ENCODE peak calls at places on chromosomes 6 and 20, in eight cellular contexts. One of them, this sample, is unnamed. For H3K27me3, the result is how much of the 10 kb centered on the place peaks cover.

GRCh38 chr6:136643850-136644596 is 93.8 kb upstream of the MAP7 start:
- ATAC-seq in GM23338: peak
- ATAC-seq in HepG2: peak
- ATAC-seq in upper lobe of left lung: peak
- ATAC-seq in Panc1: peak
- ATAC-seq in GM12878: peak
- ATAC-seq in K562: peak
- ATAC-seq in HCT116: peak
- ATAC-seq in this sample: peak

GRCh38 chr6:36489426-36489825 is 46.6 kb downstream of the KCTD20 start:
- ATAC-seq in GM23338: peak
- ATAC-seq in HepG2: no peak
- ATAC-seq in upper lobe of left lung: no peak
- ATAC-seq in Panc1: no peak
- ATAC-seq in GM12878: no peak
- ATAC-seq in K562: no peak
- ATAC-seq in HCT116: no peak
- ATAC-seq in this sample: no peak

GRCh38 chr20:37405351-37405897 is 59.5 kb downstream of the SRC start:
- ATAC-seq in GM23338: no peak
- ATAC-seq in HepG2: no peak
- ATAC-seq in upper lobe of left lung: no peak
- ATAC-seq in Panc1: no peak
- ATAC-seq in GM12878: no peak
- ATAC-seq in K562: no peak
- ATAC-seq in HCT116: no peak
- ATAC-seq in this sample: no peak

GRCh38 chr20:49330701-49331614 is 53.1 kb upstream of the ZNFX1 start:
- ATAC-seq in GM23338: no peak
- ATAC-seq in HepG2: no peak
- ATAC-seq in upper lobe of left lung: no peak
- ATAC-seq in Panc1: no peak
- ATAC-seq in GM12878: no peak
- ATAC-seq in K562: no peak
- ATAC-seq in HCT116: no peak
- ATAC-seq in this sample: no peak

GRCh38 chr6:24284006-24284405 is 73.9 kb downstream of the DCDC2 start:
- ATAC-seq in GM23338: no peak
- ATAC-seq in HepG2: peak
- ATAC-seq in upper lobe of left lung: no peak
- ATAC-seq in Panc1: no peak
- ATAC-seq in GM12878: no peak
- ATAC-seq in K562: peak
- ATAC-seq in HCT116: no peak
- ATAC-seq in this sample: no peak

GRCh38 chr20:33415948-33416347 is 14.6 kb upstream of the CDK5RAP1 start:
- ATAC-seq in GM23338: peak
- ATAC-seq in HepG2: peak
- ATAC-seq in upper lobe of left lung: no peak
- ATAC-seq in Panc1: no peak
- ATAC-seq in GM12878: peak
- ATAC-seq in K562: peak
- ATAC-seq in HCT116: peak
- ATAC-seq in this sample: no peak

GRCh38 chr6:16787128-16787685 is 25.9 kb upstream of the ATXN1 start:
- ATAC-seq in GM23338: no peak
- ATAC-seq in HepG2: no peak
- ATAC-seq in upper lobe of left lung: no peak
- ATAC-seq in Panc1: no peak
- ATAC-seq in GM12878: no peak
- ATAC-seq in K562: no peak
- ATAC-seq in HCT116: no peak
- ATAC-seq in this sample: no peak

GRCh38 chr6:6749791-6750434 is 161.4 kb downstream of the LY86 start:
- ATAC-seq in GM23338: peak
- ATAC-seq in HepG2: peak
- ATAC-seq in upper lobe of left lung: peak
- ATAC-seq in Panc1: peak
- ATAC-seq in GM12878: peak
- ATAC-seq in K562: peak
- ATAC-seq in HCT116: peak
- ATAC-seq in this sample: peak

GRCh38 chr20:44615169-44615791 is 32.9 kb downstream of the PKIG start:
- ATAC-seq in GM23338: peak
- ATAC-seq in HepG2: no peak
- ATAC-seq in upper lobe of left lung: no peak
- ATAC-seq in Panc1: no peak
- ATAC-seq in GM12878: peak
- ATAC-seq in K562: no peak
- ATAC-seq in HCT116: no peak
- ATAC-seq in this sample: peak

GRCh38 chr6:157302761-157303160 is 20.6 kb downstream of the TMEM242 start:
- ATAC-seq in GM23338: no peak
- ATAC-seq in HepG2: no peak
- ATAC-seq in upper lobe of left lung: no peak
- ATAC-seq in Panc1: no peak
- ATAC-seq in GM12878: no peak
- ATAC-seq in K562: no peak
- ATAC-seq in HCT116: no peak
- ATAC-seq in this sample: no peak

GRCh38 chr6:126716826-126717514 is 377.1 kb downstream of the CENPW start:
- ATAC-seq in GM23338: peak
- ATAC-seq in HepG2: no peak
- ATAC-seq in upper lobe of left lung: peak
- ATAC-seq in Panc1: no peak
- ATAC-seq in GM12878: no peak
- ATAC-seq in K562: no peak
- ATAC-seq in HCT116: peak
- ATAC-seq in this sample: no peak

GRCh38 chr20:37538003-37538402 is 10.3 kb upstream of the BLCAP start:
- ATAC-seq in GM23338: no peak
- ATAC-seq in HepG2: peak
- ATAC-seq in upper lobe of left lung: no peak
- ATAC-seq in Panc1: no peak
- ATAC-seq in GM12878: no peak
- ATAC-seq in K562: no peak
- ATAC-seq in HCT116: no peak
- ATAC-seq in this sample: no peak

GRCh38 chr20:25053207-25054132 is 4.5 kb downstream of the ACSS1 start:
- ATAC-seq in GM23338: no peak
- ATAC-seq in HepG2: no peak
- ATAC-seq in upper lobe of left lung: no peak
- ATAC-seq in Panc1: no peak
- ATAC-seq in GM12878: no peak
- ATAC-seq in K562: no peak
- ATAC-seq in HCT116: no peak
- ATAC-seq in this sample: peak

DNA sequence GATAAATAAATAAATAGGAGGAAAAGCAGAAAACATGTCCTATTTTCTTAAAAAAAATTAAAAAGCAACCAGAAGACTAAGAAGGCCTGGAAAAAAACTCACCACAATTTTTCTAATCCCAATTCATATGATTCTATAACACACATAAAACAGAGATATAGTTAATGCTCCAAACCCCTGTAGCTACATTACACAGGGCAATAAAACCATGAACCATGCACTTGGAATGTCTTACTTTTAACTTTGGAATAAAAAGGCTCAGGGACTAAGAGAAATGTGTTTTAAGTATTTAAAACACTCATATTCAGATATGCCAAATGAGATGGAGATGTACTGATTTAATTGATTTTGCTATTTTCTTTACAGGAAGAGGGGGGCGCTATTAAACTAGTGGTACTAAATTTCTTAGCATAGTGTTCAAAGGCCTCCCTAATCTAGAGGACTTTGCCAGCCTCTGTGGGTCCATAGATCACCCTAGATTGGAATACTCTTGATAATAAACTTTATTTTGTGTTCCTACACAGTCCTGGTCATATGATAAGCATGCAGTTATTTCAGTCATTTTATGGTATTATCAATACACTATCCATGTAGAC is 30.3 kb upstream of the GCM1 start:
- ATAC-seq in GM23338: no peak
- ATAC-seq in HepG2: no peak
- ATAC-seq in upper lobe of left lung: no peak
- ATAC-seq in Panc1: no peak
- ATAC-seq in GM12878: no peak
- ATAC-seq in K562: no peak
- ATAC-seq in HCT116: no peak
- ATAC-seq in this sample: no peak
- TF ChIP-seq CTCF in GM23338: peak
- TF ChIP-seq CTCF in HepG2: peak
- TF ChIP-seq CTCF in upper lobe of left lung: no peak
- TF ChIP-seq CTCF in Panc1: no peak
- TF ChIP-seq CTCF in GM12878: no peak
- TF ChIP-seq CTCF in K562: no peak
- TF ChIP-seq CTCF in HCT116: no peak
- TF ChIP-seq CTCF in this sample: no peak

GRCh38 chr20:22462975-22463914 is 121.1 kb downstream of the FOXA2 start:
- ATAC-seq in GM23338: peak
- ATAC-seq in HepG2: no peak
- ATAC-seq in upper lobe of left lung: no peak
- ATAC-seq in Panc1: no peak
- ATAC-seq in GM12878: no peak
- ATAC-seq in K562: no peak
- ATAC-seq in HCT116: no peak
- ATAC-seq in this sample: no peak
- TF ChIP-seq POLR2AphosphoS5 in GM23338: no peak
- TF ChIP-seq POLR2AphosphoS5 in HepG2: no peak
- TF ChIP-seq POLR2AphosphoS5 in upper lobe of left lung: no peak
- TF ChIP-seq POLR2AphosphoS5 in Panc1: no peak
- TF ChIP-seq POLR2AphosphoS5 in GM12878: no peak
- TF ChIP-seq POLR2AphosphoS5 in K562: no peak
- TF ChIP-seq POLR2AphosphoS5 in HCT116: no peak
- TF ChIP-seq POLR2AphosphoS5 in this sample: no peak

DNA sequence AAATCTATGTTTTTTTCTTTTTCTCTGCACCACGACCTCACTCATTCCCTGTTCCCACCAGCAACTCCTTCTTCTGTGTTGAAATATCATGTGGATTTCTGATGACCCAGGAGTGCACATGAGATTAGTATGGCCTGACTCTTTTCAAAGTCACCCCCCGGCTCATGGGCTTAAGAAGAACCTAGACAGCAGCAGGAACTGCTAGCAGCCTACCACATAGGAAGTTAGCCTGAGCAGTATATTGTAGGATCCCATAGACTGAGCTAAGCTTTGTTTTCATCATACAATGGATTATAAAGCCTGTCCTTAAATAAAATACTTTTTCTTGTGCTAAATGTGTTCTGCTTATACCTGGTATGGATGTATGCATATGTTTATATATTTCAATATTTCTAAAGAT is 6.7 kb downstream of the KLHL32 start:
- ATAC-seq in GM23338: peak
- ATAC-seq in HepG2: no peak
- ATAC-seq in upper lobe of left lung: no peak
- ATAC-seq in Panc1: no peak
- ATAC-seq in GM12878: no peak
- ATAC-seq in K562: no peak
- ATAC-seq in HCT116: no peak
- ATAC-seq in this sample: no peak
- H3K27me3 ChIP-seq in GM23338: under half
- H3K27me3 ChIP-seq in HepG2: under half
- H3K27me3 ChIP-seq in upper lobe of left lung: under half
- H3K27me3 ChIP-seq in Panc1: under half
- H3K27me3 ChIP-seq in GM12878: under half
- H3K27me3 ChIP-seq in K562: under half
- H3K27me3 ChIP-seq in HCT116: under half
- H3K27me3 ChIP-seq in this sample: under half

DNA sequence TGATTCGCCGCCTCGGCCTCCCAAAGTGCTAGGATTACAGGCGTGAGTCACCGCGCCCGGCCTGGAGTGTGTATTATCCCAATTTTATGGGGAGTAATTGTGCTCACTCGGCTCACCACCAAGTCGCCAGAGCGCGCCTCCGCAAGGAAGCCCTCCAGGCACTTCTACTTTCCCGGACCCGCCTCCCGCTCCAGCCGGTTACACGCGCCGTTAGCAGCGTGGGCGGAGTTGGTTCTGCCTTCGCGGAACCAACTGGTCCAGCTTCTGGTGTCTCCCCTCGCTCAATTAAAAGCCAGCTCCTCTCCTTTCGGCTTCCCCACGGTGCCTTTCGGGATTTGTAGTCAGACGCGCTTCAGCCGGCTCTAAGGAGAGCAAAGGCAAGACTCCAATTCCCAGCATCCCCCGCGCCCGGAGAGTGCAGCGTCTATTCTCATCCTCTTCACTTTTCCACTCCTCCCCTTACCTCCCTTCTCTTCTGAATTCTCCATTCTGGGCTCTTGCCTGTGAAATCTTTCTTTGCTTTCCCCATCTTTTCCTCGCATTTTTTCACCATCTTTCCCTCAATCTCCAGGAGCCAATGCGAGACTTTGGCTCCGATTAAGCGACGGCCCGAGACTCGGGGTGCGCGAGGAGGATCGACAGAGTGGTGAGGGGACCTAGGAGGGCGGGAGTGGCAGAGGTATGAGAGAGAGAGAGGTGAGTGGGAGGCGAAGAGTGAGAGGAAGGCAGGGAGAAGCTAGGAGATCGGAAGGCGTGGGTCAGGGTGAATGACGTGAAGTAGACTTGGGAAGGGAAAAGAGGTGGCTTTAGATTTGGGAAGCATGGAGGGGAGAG is at the start of gene GTF2H4:
- ATAC-seq in GM23338: peak
- ATAC-seq in HepG2: peak
- ATAC-seq in upper lobe of left lung: peak
- ATAC-seq in Panc1: peak
- ATAC-seq in GM12878: peak
- ATAC-seq in K562: peak
- ATAC-seq in HCT116: peak
- ATAC-seq in this sample: peak
- TF ChIP-seq CTCF in GM23338: no peak
- TF ChIP-seq CTCF in HepG2: peak
- TF ChIP-seq CTCF in upper lobe of left lung: no peak
- TF ChIP-seq CTCF in Panc1: no peak
- TF ChIP-seq CTCF in GM12878: no peak
- TF ChIP-seq CTCF in K562: no peak
- TF ChIP-seq CTCF in HCT116: no peak
- TF ChIP-seq CTCF in this sample: no peak

DNA sequence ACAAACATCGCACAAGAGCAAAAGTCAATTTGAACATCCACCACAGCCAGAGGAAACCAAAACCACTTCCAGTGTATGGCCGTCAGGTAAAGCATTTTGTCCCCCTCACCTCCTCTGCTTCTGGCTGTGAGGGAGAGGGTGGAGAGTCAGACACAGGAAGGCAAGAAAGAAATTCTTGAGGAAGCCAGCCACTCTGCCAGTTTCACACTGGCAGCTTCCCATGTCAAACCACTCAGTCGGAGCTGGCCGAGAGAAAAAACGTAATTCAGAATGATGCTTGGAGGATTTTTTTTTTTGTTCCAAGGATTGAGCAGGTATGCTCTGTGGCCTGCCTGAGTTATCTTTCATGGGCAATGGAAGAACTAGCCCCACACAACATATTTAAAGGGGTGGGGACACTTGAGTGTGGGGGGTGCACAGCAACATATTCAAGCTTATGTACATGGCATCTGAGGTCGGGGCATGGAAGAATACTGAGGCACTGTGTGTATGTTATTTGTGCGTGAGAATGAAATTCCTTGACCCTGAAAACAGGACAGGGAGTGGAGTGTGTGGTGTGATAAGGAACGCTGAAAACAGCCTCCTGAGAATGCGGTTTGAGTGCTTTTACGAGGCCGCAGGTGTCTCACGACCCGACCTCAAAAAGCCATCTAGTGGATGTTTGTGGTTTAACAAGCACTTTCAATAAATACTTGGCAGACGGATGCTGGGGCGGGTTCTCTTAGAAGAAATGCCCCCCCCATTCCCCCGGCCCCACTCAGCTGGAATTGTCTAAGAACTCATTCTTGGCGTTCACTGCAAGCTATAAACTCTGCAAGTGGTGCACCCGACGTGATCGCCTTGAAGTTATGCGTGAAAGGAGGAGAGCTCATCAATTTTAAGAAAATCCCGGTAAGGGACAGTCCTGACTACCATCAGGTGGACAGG is 27.5 kb upstream of the ZBTB22 start:
- ATAC-seq in GM23338: peak
- ATAC-seq in HepG2: peak
- ATAC-seq in upper lobe of left lung: peak
- ATAC-seq in Panc1: peak
- ATAC-seq in GM12878: peak
- ATAC-seq in K562: peak
- ATAC-seq in HCT116: peak
- ATAC-seq in this sample: peak
- TF ChIP-seq POLR2AphosphoS5 in GM23338: no peak
- TF ChIP-seq POLR2AphosphoS5 in HepG2: no peak
- TF ChIP-seq POLR2AphosphoS5 in upper lobe of left lung: peak
- TF ChIP-seq POLR2AphosphoS5 in Panc1: no peak
- TF ChIP-seq POLR2AphosphoS5 in GM12878: no peak
- TF ChIP-seq POLR2AphosphoS5 in K562: peak
- TF ChIP-seq POLR2AphosphoS5 in HCT116: no peak
- TF ChIP-seq POLR2AphosphoS5 in this sample: no peak